ENCODE peak calls at places on chromosomes 3 and 15, in five cellular contexts. B is neuronal stem cell, D is H1, P is mesenchymal stem cell, M is H9. I is an unnamed sample.

GRCh38 chr3:8769088-8769822 is at the start of gene OXTR:
- DNase-seq in P (peak; percentile 72), D (peak; percentile 97), M (peak; percentile 90), B (peak; percentile 77), I (peak; percentile 87)

GRCh38 chr15:33154366-33155166 is 39.9 kb downstream of the FMN1 start:
- DNase-seq in P (peak; percentile 80), M (no peak), D (no peak), B (no peak), I (no peak)

GRCh38 chr3:171172070-171172469 is 145.6 kb upstream of the SLC2A2 start:
- DNase-seq in B (no peak), D (peak; percentile 66), P (no peak), M (no peak), I (no peak)

GRCh38 chr15:99614749-99615288 is 49.0 kb downstream of the MEF2A start:
- DNase-seq in B (no peak), P (peak; percentile 38), M (no peak), D (no peak), I (peak; percentile 61)

GRCh38 chr3:134867277-134867676 is 72.2 kb downstream of the EPHB1 start:
- DNase-seq in M (no peak), D (no peak), P (no peak), B (no peak), I (no peak)

GRCh38 chr3:170350515-170351413 is 6.8 kb upstream of the SKIL start:
- DNase-seq in D (peak; percentile 43), M (no peak), P (no peak), B (no peak), I (no peak)

GRCh38 chr15:85642054-85642692 is 152.6 kb downstream of the KLHL25 start:
- DNase-seq in B (no peak), M (no peak), P (no peak), D (no peak), I (no peak)

GRCh38 chr15:39583586-39584265 is 2.8 kb downstream of the THBS1 start:
- DNase-seq in P (peak; percentile 62), B (no peak), M (peak; percentile 49), D (no peak), I (peak; percentile 72)

GRCh38 chr15:80210612-80211554 is 41.1 kb downstream of the CTXND1 start:
- DNase-seq in M (no peak), D (no peak), P (no peak), B (no peak), I (no peak)

GRCh38 chr15:70147178-70147760 is 49.6 kb upstream of the TLE3 start:
- DNase-seq in P (no peak), D (no peak), B (no peak), M (no peak), I (no peak)

GRCh38 chr3:158912188-158912587 is 110.3 kb downstream of the MFSD1 start:
- DNase-seq in M (peak; percentile 32), B (no peak), D (no peak), P (no peak), I (peak; percentile 69)

DNA sequence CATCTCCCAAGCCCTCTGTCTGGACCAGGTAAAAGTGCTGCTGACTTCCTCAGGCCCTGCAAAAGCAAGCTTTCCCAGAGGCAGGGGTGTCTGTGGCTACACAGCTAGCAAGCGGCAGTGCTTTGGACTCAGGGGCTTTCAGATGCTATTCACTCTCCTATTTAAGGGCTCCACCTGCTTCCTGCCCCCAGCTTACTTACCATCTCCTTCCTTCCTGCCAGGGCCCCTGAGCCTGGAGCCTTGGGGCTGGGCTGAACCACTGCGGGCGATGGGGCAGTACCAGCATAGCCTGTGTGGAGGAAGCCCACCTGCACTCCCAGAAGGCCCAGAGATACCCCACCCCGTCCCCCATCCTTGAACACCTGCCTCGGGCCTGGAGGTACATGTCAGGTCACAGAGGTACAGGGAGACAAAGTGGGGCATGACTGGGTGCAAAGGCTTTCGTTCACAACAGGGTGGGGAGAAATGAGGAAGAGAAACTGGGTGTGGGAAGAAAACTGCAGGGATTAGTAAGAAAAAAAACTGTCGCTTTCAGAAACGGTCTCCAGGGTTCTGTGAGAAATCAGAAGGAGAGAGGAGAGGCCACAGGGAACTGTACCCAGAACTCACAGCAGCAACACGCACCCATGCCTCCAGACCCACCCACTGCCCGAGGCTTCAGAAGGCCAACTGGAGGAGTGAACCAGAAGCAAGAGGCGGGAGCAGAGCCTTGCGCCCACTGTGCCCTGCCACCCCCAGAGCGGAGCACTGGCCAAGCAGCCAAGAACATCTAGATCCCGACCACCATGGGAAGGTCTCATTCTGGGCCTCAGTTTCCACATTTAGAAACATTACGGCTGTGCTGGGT is 49.5 kb downstream of the CCDC12 start:
- DNase-seq in B (no peak), M (no peak), P (no peak), D (no peak), I (no peak)
- H4K8ac ChIP-seq in B (no peak overlapping the region), M (no peak overlapping the region), P (no peak overlapping the region), D (peak overlapping the region; percentile 9), I (no peak overlapping the region)

GRCh38 chr3:149233323-149233722 is 11.7 kb upstream of the CP start:
- DNase-seq in P (no peak), D (no peak), B (no peak), M (no peak), I (peak; percentile 82)

GRCh38 chr3:149224736-149225594 is 3.3 kb upstream of the CP start:
- DNase-seq in B (no peak), M (no peak), P (peak; percentile 99), D (no peak), I (no peak)

GRCh38 chr3:149223461-149223820 is 1.8 kb upstream of the CP start:
- DNase-seq in D (no peak), B (no peak), M (no peak), P (no peak), I (no peak)

GRCh38 chr3:149231876-149232275 is 10.2 kb upstream of the CP start:
- DNase-seq in M (no peak), B (no peak), D (no peak), P (no peak), I (no peak)

GRCh38 chr3:149227591-149228268 is 6.1 kb upstream of the CP start:
- DNase-seq in D (no peak), B (no peak), P (no peak), M (no peak), I (no peak)
- H4K8ac ChIP-seq in D (no peak overlapping the region), B (no peak overlapping the region), P (no peak overlapping the region), M (no peak overlapping the region), I (no peak overlapping the region)

GRCh38 chr15:73957276-73957675 is 31.0 kb downstream of the LOXL1 start:
- DNase-seq in M (no peak), D (no peak), B (no peak), P (no peak), I (no peak)
- H4K8ac ChIP-seq in M (no peak overlapping the region), D (no peak overlapping the region), B (no peak overlapping the region), P (peak overlapping the region; percentile 10), I (no peak overlapping the region)

DNA sequence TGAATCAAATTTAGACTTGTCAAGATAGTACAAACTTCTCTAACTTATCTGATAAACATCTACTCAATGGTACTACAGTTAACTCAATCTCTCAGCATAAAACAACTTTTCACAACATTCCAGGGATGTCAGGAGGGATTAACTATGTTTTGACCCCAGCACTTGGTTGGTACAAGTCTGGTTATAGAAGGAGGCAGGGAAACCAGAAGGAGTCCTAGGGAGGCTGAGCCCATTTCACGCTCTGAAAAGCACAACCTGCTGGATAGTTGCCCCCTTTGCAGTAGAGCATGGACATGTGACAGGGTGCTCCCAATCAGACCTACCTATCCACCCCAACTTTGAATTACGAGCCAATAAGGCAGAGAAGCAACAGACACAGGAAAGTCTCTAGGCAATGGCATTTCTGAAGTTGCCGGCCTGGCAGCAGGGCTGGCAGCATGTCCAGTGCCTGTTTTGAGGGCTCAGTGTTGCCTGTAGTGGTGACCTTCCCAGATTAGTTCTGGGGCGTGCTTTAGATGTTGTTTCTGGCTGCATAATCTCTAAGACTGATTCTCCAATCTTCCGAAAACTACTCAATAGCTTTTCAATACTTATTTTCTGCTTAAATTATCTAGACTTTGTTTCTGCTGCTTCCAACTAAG is 8.2 kb downstream of the ANKUB1 start:
- DNase-seq in P (peak; percentile 35), B (no peak), D (no peak), M (no peak), I (peak; percentile 10)
- H4K8ac ChIP-seq in P (peak overlapping the region; percentile 93), B (no peak overlapping the region), D (no peak overlapping the region), M (no peak overlapping the region), I (no peak overlapping the region)

GRCh38 chr15:62392411-62392810 is 227.3 kb upstream of the C2CD4B start:
- DNase-seq in M (peak; percentile 50), B (peak; percentile 11), P (peak; percentile 56), D (no peak), I (peak; percentile 74)
- H4K8ac ChIP-seq in M (no peak overlapping the region), B (no peak overlapping the region), P (peak overlapping the region; percentile 55), D (no peak overlapping the region), I (no peak overlapping the region)

GRCh38 chr3:186320862-186321568 is 41.0 kb downstream of the DGKG start:
- DNase-seq in M (no peak), P (peak; percentile 75), D (no peak), B (no peak), I (no peak)
- H4K8ac ChIP-seq in M (no peak overlapping the region), P (no peak overlapping the region), D (no peak overlapping the region), B (no peak overlapping the region), I (no peak overlapping the region)

GRCh38 chr3:124032881-124033359 is 41.0 kb upstream of the ROPN1 start:
- DNase-seq in D (peak; percentile 95), B (peak; percentile 92), P (peak; percentile 84), M (peak; percentile 91), I (peak; percentile 94)
- H4K8ac ChIP-seq in D (no peak overlapping the region), B (no peak overlapping the region), P (no peak overlapping the region), M (no peak overlapping the region), I (no peak overlapping the region)

DNA sequence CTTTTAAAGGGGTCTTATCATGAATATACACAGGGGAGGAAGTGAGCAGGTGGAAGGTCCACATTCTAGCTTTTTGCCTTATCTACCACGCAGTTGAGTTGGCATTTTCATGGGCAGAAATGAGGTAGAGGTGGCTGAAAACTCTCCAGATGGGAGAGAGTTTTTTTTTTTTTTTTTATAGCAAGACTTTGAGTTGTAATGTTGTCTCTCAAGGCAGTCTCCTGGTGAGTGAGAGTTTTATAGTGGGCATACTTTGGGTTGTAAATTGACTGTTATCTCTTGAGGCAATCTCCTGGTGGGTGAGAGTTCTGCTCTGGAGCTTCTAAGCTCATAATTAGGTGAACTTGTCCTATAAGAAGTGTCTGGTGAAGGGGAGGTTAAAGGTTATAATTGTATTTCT is 191.7 kb upstream of the NAALADL2 start:
- DNase-seq in P (no peak), B (no peak), M (no peak), D (no peak), I (peak; percentile 17)
- H4K8ac ChIP-seq in P (no peak overlapping the region), B (no peak overlapping the region), M (no peak overlapping the region), D (no peak overlapping the region), I (no peak overlapping the region)

GRCh38 chr15:89652666-89653065 is 2.6 kb downstream of the KIF7 start:
- DNase-seq in P (no peak), D (no peak), B (no peak), M (no peak), I (no peak)

GRCh38 chr15:89656116-89656815 is 999 bp upstream of the KIF7 start:
- DNase-seq in B (no peak), D (no peak), P (peak; percentile 23), M (no peak), I (no peak)

GRCh38 chr15:89654847-89655805 is at the start of gene KIF7:
- DNase-seq in M (peak; percentile 84), B (peak; percentile 70), P (peak; percentile 48), D (peak; percentile 87), I (peak; percentile 88)

GRCh38 chr15:89653578-89653977 is 1.7 kb downstream of the KIF7 start:
- DNase-seq in P (no peak), B (no peak), D (no peak), M (no peak), I (no peak)

DNA sequence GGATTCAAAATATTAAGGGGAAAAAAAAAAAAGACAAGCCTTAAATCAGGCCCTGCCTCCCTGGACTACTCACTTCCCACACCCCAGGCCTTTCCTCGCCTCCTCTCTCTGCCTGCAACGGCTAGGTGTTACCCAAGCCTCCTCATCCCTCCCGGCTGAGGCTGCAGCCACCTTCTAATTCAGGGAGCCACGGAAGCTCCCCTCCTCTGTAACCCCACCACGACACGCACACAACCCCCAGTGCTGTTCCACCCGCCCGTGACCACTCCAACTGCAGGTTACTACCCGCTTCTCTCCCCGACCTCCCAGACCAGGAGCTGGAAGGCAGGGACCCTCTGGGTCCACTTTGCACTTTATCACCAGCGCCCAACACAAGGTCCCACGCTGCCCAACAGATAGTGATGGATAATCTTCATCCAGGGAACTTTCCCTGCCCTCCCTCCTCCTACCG is 931 bp downstream of the KIF7 start:
- DNase-seq in M (no peak), D (no peak), P (peak; percentile 17), B (no peak), I (no peak)
- H4K8ac ChIP-seq in M (no peak overlapping the region), D (no peak overlapping the region), P (no peak overlapping the region), B (no peak overlapping the region), I (no peak overlapping the region)

I was measured in mesendoderm.